ENCODE peak calls at places on chromosome 11, in four cellular contexts. M, H, C and E are unnamed samples.

GRCh38 chr11:11620966-11621880 is 582 bp downstream of the GALNT18 start:
- DNase-seq in C (peak), M (peak), H (peak), E (peak)

GRCh38 chr11:128687321-128687720 is 6.6 kb upstream of the FLI1 start:
- DNase-seq in H (peak), C (no peak), M (peak), E (no peak)

GRCh38 chr11:79263001-79263400 is 177.8 kb downstream of the TENM4 start:
- DNase-seq in M (no peak), C (no peak), H (no peak), E (no peak)

GRCh38 chr11:80261776-80262175 is 820.9 kb upstream of the TENM4 start:
- DNase-seq in C (no peak), H (no peak), M (no peak), E (no peak)

GRCh38 chr11:76661306-76661751 is 9.2 kb downstream of the LRRC32 start:
- DNase-seq in M (no peak), H (no peak), C (no peak), E (no peak)

GRCh38 chr11:65403607-65404121 is 17.2 kb downstream of the FRMD8 start:
- DNase-seq in H (no peak), M (no peak), C (no peak), E (no peak)

GRCh38 chr11:121321614-121322243 is 29.2 kb downstream of the SC5D start:
- DNase-seq in C (no peak), M (peak), H (peak), E (no peak)

GRCh38 chr11:61792310-61793083 is at the start of the genes FEN1 and TMEM258:
- DNase-seq in C (peak), H (peak), M (peak), E (peak)

GRCh38 chr11:2777396-2777795 is 77.6 kb upstream of the KCNQ1OT1 start:
- DNase-seq in M (peak), H (peak), C (peak), E (no peak)

GRCh38 chr11:122977455-122978302 is 4.0 kb downstream of the BSX start:
- DNase-seq in C (peak), M (no peak), H (no peak), E (no peak)

GRCh38 chr11:76794371-76795284 is 11.5 kb downstream of the TSKU start:
- DNase-seq in M (no peak), H (no peak), C (no peak), E (no peak)

GRCh38 chr11:8289426-8290047 is 25.9 kb upstream of the LMO1 start:
- DNase-seq in M (no peak), C (no peak), H (no peak), E (no peak)

GRCh38 chr11:44670814-44671213 is 55.9 kb upstream of the TSPAN18 start:
- DNase-seq in M (no peak), H (no peak), C (no peak), E (no peak)

GRCh38 chr11:79374707-79375106 is 66.1 kb downstream of the TENM4 start:
- DNase-seq in M (no peak), C (no peak), H (no peak), E (no peak)

GRCh38 chr11:70650075-70650909 is 252.0 kb downstream of the CTTN start:
- DNase-seq in C (peak), M (peak), H (peak), E (peak)

GRCh38 chr11:3867209-3868071 is 12.0 kb downstream of the STIM1 start:
- DNase-seq in C (no peak), H (peak), M (peak), E (no peak)

GRCh38 chr11:116777056-116777455 is 4.3 kb upstream of the BUD13 start:
- DNase-seq in M (no peak), C (no peak), H (no peak), E (no peak)

GRCh38 chr11:46200537-46201281 is 76.8 kb upstream of the CREB3L1 start:
- DNase-seq in C (no peak), M (peak), H (no peak), E (no peak)

GRCh38 chr11:45577755-45578154 is 87.7 kb downstream of the CHST1 start:
- DNase-seq in H (no peak), C (no peak), M (no peak), E (no peak)

GRCh38 chr11:35617687-35618496 is at the start of gene FJX1:
- DNase-seq in M (peak), C (peak), H (peak), E (peak)

GRCh38 chr11:123111465-123111864 is 49.5 kb upstream of the HSPA8 start:
- DNase-seq in M (peak), C (no peak), H (peak), E (no peak)

GRCh38 chr11:58958500-58958899 is 19.2 kb downstream of the GLYATL1 start:
- DNase-seq in C (no peak), H (no peak), M (peak), E (no peak)

GRCh38 chr11:61695917-61696316 is 15.7 kb downstream of the DAGLA start:
- DNase-seq in C (no peak), M (peak), H (peak), E (no peak)

GRCh38 chr11:121082670-121083069 is 18.4 kb upstream of the TECTA start:
- DNase-seq in H (peak), C (peak), M (peak), E (peak)

GRCh38 chr11:41456288-41456687 is 3.2 kb downstream of the LRRC4C start:
- DNase-seq in M (no peak), H (no peak), C (no peak), E (no peak)

GRCh38 chr11:64358907-64359711 is at the start of gene RPS6KA4:
- DNase-seq in M (peak), C (no peak), H (peak), E (no peak)

GRCh38 chr11:92180664-92181251 is 43.9 kb upstream of the FAT3 start:
- DNase-seq in C (no peak), H (peak), M (peak), E (no peak)

GRCh38 chr11:26522912-26523610 is 49.0 kb downstream of the MUC15 start:
- DNase-seq in M (peak), C (no peak), H (peak), E (no peak)
- TF ChIP-seq CTCF in M (peak), C (peak), H (peak), E (peak)

GRCh38 chr11:13149991-13150390 is 127.6 kb upstream of the BMAL1 start:
- DNase-seq in C (no peak), H (no peak), M (no peak), E (no peak)

GRCh38 chr11:13152264-13152663 is 125.3 kb upstream of the BMAL1 start:
- DNase-seq in C (no peak), H (no peak), M (no peak), E (no peak)

GRCh38 chr11:13150487-13150886 is 127.1 kb upstream of the BMAL1 start:
- DNase-seq in C (no peak), M (no peak), H (no peak), E (no peak)

DNA sequence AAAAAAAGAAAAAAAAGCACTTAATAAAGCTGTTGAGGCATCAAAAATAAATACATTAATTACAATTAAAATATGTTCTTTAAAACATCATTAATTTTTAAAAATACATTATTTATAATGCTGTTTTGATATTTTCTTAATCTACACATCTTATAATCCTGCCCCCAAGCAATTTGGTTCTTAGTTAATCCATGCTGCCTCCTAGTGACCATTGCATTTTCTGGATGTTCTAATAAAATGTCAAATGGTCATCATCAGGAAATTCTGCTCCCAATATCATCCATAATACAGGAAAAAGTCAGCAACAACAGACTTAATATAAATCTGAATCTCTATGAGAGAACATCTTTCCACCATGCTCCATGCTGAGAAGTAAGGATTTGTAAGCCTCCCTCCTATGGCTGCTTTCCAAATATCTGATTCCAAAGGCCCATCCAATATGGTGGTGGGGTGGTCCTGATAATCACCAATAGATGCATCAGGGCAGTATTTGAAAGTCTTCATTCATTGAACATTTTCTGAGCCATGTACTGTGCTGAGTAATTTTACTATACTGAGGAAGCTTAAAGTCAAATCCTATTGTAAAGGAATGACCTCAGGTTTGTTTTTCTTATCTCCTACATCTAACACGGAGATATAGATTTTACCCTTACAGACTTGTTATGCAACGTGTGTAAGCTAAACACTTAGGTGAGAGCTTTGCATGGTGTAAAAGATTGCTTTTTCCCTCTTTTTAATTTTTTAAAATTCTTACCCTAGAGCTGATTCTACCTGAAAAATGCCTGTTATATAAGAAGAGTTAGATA is 124.7 kb upstream of the BMAL1 start:
- DNase-seq in M (peak), H (peak), C (no peak), E (no peak)
- TF ChIP-seq CTCF in M (peak), H (peak), C (peak), E (peak)

GRCh38 chr11:111162306-111162705 is 83.2 kb upstream of the POU2AF2 start:
- DNase-seq in C (no peak), H (peak), M (peak), E (no peak)
- TF ChIP-seq CTCF in C (no peak), H (no peak), M (no peak), E (no peak)

GRCh38 chr11:66835762-66836405 is 7.4 kb upstream of the RCE1 start:
- DNase-seq in M (no peak), H (peak), C (no peak), E (no peak)

GRCh38 chr11:66834943-66835342 is 8.3 kb upstream of the RCE1 start:
- DNase-seq in C (no peak), M (no peak), H (no peak), E (no peak)

GRCh38 chr11:66834539-66834845 is 8.7 kb upstream of the RCE1 start:
- DNase-seq in C (no peak), H (no peak), M (no peak), E (no peak)
- TF ChIP-seq CTCF in C (no peak), H (no peak), M (no peak), E (no peak)

DNA sequence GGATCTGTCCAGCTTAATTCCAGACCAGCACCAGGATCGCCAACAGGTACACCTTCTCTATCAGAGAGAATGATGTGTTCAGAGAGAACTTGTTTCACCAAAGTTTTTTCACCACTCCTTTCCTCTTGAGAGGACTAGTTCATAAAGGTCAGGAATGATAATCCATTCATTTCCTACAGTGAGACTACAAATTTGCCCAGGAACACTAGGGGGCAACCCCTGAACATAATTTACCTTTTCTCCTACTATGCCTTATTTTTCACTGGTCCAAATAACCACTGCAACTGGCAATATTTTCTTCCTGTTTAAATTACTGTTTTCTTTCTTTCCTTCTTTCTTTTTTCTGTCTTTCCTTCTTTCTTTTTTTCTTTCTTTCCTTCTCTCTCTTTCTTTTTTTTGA is 22.5 kb downstream of the CAVIN3 start:
- DNase-seq in H (no peak), C (no peak), M (no peak), E (no peak)
- TF ChIP-seq CTCF in H (peak), C (peak), M (peak), E (peak)

GRCh38 chr11:82043316-82043715 is 690.3 kb downstream of the FAM181B start:
- DNase-seq in M (no peak), H (no peak), C (no peak), E (no peak)

GRCh38 chr11:82041764-82042163 is 691.9 kb downstream of the FAM181B start:
- DNase-seq in H (no peak), C (no peak), M (no peak), E (no peak)

DNA sequence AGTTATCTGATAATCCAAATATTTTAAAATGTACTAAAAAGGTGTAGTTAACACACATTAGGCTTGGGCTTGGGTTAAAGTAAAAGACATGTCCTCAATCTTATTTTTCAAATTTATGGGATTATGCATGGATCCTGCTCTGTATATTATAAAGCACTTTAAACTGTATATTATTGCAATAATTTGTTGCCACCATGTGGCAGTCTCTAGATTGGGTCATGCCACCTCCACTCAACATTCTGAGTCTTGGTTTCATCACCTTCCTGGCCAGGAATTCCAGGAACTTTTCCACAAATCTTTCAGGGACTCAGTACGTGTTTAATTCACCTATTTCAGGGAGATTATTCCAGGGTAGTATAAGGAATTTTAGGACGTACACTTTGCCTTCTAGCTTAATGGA is 695.5 kb downstream of the FAM181B start:
- DNase-seq in H (no peak), M (peak), C (no peak), E (no peak)
- TF ChIP-seq CTCF in H (no peak), M (peak), C (no peak), E (no peak)

GRCh38 chr11:86575208-86575855 is 97.1 kb downstream of the ME3 start:
- DNase-seq in H (peak), M (peak), C (no peak), E (no peak)
- TF ChIP-seq CTCF in H (no peak), M (no peak), C (no peak), E (no peak)

DNA sequence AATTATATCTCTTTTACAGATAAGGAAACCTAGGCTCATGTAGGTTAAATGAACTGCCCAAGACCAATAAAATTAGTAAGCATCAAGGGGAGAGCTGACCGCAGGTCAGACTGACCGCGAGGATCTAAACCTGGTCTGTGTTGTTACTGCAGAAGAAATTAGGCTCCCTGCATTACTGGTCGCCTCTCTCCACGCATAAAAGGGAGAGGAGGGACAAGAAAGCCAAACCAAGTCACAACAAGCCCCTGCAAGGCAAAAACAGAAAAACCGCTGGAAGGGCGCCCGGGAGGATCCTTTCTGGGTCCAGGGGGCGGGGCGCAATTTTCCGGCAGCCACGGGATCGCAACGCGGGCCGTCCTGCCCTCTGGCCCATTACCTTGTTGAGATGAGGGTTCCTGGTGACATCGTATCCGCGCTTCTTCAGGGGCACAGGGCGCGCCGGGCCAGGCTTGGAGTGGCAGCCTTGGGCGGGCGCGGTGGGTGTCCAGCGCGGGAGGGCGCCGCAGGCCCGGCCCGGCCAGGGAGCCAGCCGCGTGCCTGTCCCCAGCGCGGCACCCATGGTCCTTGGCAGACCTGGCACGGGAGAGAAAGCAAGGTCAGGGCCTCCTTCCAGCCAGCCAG is 920 bp downstream of the ME3 start:
- DNase-seq in C (peak), H (peak), M (peak), E (no peak)
- TF ChIP-seq CTCF in C (no peak), H (no peak), M (no peak), E (no peak)

DNA sequence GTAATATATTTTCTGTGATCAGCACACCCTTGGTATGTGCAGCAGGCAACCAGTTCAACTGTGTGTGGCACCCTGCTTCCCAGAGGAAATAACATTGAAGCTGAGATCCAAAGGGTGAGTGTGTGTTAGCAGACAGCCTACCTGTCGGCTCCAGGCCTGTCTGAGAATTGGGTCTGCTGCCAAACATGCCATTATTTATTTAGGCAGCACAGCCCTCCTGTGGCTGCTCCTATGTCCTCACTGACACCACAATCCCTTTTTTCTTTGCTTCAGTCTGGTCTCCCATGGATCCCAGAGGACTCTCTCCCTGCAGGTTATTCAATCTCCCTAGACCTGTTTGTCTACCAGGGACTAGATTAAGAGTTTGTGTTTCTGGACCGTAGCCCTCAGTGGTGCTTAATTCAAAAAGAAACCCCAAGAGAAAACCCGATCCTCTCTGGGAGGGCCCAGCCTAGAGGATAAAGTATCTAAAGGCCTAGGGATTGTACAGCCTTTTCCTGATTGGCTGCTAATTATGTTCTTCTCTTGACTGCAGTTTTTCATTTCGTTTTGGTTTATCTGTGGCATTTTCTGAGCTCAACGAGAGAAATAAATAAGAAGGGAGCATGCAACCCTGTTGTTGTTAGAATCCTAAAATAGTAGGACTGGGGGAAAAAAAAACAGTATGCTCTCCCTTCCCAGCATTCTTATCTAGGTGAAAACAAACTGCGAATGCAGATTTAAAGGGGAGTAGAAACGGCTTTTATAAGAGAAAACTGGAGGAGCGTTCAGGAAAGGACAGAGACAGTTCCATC is 24.1 kb downstream of the KCNE3 start:
- DNase-seq in H (peak), M (peak), C (no peak), E (no peak)
- TF ChIP-seq CTCF in H (peak), M (peak), C (no peak), E (peak)

GRCh38 chr11:113365895-113366294 is 21.7 kb upstream of the ANKK1 start:
- DNase-seq in H (no peak), M (no peak), C (no peak), E (no peak)
- TF ChIP-seq CTCF in H (no peak), M (no peak), C (no peak), E (no peak)